ENCODE peak calls at places on chromosomes 4 and X, in five cellular contexts. G is IMR-90, L is heart left ventricle, R is breast epithelium, C is NB4. O is an unnamed sample.

GRCh38 chr4:73721901-73722300 is 18.5 kb upstream of the CXCL8 start:
- DNase-seq in G (peak), L (no peak), R (no peak), C (no peak), O (no peak)

GRCh38 chr4:151418385-151418784 is 9.4 kb downstream of the FHIP1A start:
- DNase-seq in G (peak), L (no peak), R (no peak), C (no peak), O (no peak)

GRCh38 chr4:89363156-89363555 is 55.6 kb upstream of the GPRIN3 start:
- DNase-seq in G (no peak), L (no peak), R (no peak), C (no peak), O (no peak)

GRCh38 chr4:104693601-104694201 is 199.0 kb upstream of the CXXC4 start:
- DNase-seq in G (peak), L (no peak), R (no peak), C (peak), O (no peak)

GRCh38 chr4:142801966-142802365 is 44.1 kb downstream of the INPP4B start:
- DNase-seq in G (no peak), L (no peak), R (no peak), C (no peak), O (no peak)

GRCh38 chrX:153902388-153902787 is 2.1 kb upstream of the AVPR2 start:
- DNase-seq in G (no peak), L (no peak), R (no peak), C (peak), O (no peak)

GRCh38 chrX:150854856-150855255 is 43.6 kb downstream of the CD99L2 start:
- DNase-seq in G (no peak), L (no peak), R (no peak), C (no peak), O (no peak)

GRCh38 chr4:85147481-85148076 is 181.1 kb upstream of the WDFY3 start:
- DNase-seq in G (peak), L (peak), R (no peak), C (peak), O (no peak)

GRCh38 chr4:85370400-85371032 is 104.4 kb upstream of the ARHGAP24 start:
- DNase-seq in G (peak), L (peak), R (no peak), C (peak), O (no peak)

GRCh38 chr4:185793716-185794115 is 18.3 kb downstream of the SORBS2 start:
- DNase-seq in G (no peak), L (no peak), R (no peak), C (no peak), O (no peak)

GRCh38 chr4:83219344-83219990 is 65.1 kb downstream of the COQ2 start:
- DNase-seq in G (no peak), L (no peak), R (peak), C (no peak), O (no peak)

GRCh38 chr4:128386761-128387599 is 99.4 kb upstream of the PGRMC2 start:
- DNase-seq in G (peak), L (peak), R (peak), C (peak), O (peak)
- TF ChIP-seq POLR2A in G (peak), L (no peak), R (no peak), C (no peak), O (no peak)

GRCh38 chrX:66074920-66075879 is 35.3 kb upstream of the VSIG4 start:
- DNase-seq in G (no peak), L (peak), R (no peak), C (peak), O (no peak)
- H3K4me3 ChIP-seq in G (no peak), L (no peak), R (no peak), C (peak), O (no peak)

GRCh38 chr4:124899997-124900396 is 187.5 kb upstream of the ANKRD50 start:
- DNase-seq in G (no peak), L (no peak), R (no peak), C (no peak), O (no peak)

GRCh38 chr4:124902111-124902510 is 189.6 kb upstream of the ANKRD50 start:
- DNase-seq in G (no peak), L (no peak), R (no peak), C (no peak), O (no peak)

GRCh38 chr4:124907881-124908280 is 195.3 kb upstream of the ANKRD50 start:
- DNase-seq in G (peak), L (no peak), R (no peak), C (no peak), O (no peak)

GRCh38 chr4:124904723-124905390 is 192.3 kb upstream of the ANKRD50 start:
- DNase-seq in G (no peak), L (no peak), R (no peak), C (no peak), O (no peak)

GRCh38 chr4:124903995-124904722 is 191.6 kb upstream of the ANKRD50 start:
- DNase-seq in G (peak), L (peak), R (no peak), C (no peak), O (no peak)
- TF ChIP-seq POLR2A in G (no peak), L (no peak), R (no peak), C (no peak), O (no peak)

GRCh38 chrX:101485212-101486064 is at the start of gene ARMCX4:
- DNase-seq in G (peak), L (peak), R (peak), C (no peak), O (no peak)
- H3K4me3 ChIP-seq in G (peak), L (peak), R (peak), C (no peak), O (peak)

DNA sequence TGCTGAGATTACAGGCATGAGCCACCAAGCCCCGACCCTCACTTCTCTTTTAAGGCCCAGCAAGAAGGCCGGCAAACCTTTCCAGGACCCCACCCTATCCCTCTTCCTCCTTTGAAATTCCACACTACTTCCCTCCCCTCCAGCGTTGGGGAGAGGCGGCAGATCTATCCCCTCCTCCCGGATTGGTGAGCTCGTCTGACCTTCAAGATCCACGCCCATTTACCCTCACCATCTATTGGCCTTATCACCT is 4.5 kb upstream of the PRICKLE3 start:
- DNase-seq in G (no peak), L (no peak), R (no peak), C (no peak), O (peak)
- TF ChIP-seq POLR2A in G (no peak), L (no peak), R (peak), C (peak), O (no peak)

GRCh38 chrX:48971325-48972213 is at the start of gene KCND1:
- DNase-seq in G (peak), L (peak), R (no peak), C (no peak), O (no peak)

GRCh38 chrX:48974033-48974432 is 2.4 kb upstream of the KCND1 start:
- DNase-seq in G (no peak), L (no peak), R (no peak), C (no peak), O (no peak)

GRCh38 chrX:48975041-48975440 is 3.4 kb upstream of the KCND1 start:
- DNase-seq in G (no peak), L (no peak), R (no peak), C (no peak), O (no peak)

GRCh38 chrX:48974574-48974973 is 2.9 kb upstream of the KCND1 start:
- DNase-seq in G (no peak), L (no peak), R (no peak), C (no peak), O (no peak)

DNA sequence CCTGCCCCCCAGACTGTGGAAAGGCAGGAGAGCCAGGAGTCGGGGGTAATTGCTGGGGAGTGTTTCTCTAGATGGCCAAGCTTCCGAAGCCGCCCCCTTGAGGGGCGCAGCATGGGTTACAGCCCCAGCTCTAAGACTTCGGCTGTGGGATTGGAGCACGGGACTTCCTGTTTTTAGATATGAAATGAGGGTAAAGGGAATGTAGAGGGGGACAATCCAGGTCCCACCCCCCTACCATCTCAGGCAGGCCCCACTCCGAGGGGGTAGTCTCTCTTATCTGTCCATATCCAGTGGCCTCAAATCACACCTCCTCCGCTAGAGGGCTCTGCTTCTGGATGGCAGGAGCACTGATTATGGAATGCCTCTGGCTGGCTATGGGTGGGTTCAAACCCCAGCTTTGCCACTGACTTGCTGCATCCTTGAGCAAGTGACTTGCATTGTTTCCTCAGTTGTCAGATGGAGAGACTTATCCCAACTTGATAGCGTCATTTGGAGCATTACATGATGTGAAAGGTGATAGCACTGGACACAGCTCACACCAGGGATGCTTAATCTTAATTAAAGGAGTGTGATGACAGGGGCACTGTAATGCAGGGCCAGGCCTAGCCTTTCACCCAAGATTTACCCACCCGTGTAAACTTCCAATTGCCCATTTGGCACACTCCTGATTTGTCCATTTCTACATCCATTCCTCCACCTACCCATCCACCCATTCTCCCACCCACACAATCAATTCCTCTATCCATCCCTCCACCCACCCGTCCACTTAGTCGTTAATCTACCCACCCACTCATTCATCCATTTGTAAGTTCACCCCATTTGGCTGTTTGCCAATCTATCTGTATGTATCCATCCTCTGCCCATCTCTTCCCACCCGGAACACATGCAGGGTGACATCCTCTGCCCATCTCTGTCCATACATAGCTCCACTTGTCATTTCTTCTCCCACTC is 845 bp upstream of the KCND1 start:
- DNase-seq in G (peak), L (no peak), R (no peak), C (peak), O (no peak)
- H3K4me3 ChIP-seq in G (peak), L (peak), R (peak), C (no peak), O (peak)

GRCh38 chrX:40177489-40177888 is 79.7 kb upstream of the BCOR start:
- DNase-seq in G (no peak), L (no peak), R (no peak), C (no peak), O (no peak)

GRCh38 chrX:40175416-40176255 is 77.9 kb upstream of the BCOR start:
- DNase-seq in G (no peak), L (peak), R (no peak), C (peak), O (no peak)

GRCh38 chrX:40176979-40177430 is 79.2 kb upstream of the BCOR start:
- DNase-seq in G (no peak), L (no peak), R (no peak), C (no peak), O (no peak)

GRCh38 chrX:40174594-40175415 is 77.0 kb upstream of the BCOR start:
- DNase-seq in G (no peak), L (peak), R (no peak), C (peak), O (no peak)

GRCh38 chrX:40176256-40176978 is 78.7 kb upstream of the BCOR start:
- DNase-seq in G (no peak), L (peak), R (no peak), C (peak), O (no peak)
- TF ChIP-seq POLR2A in G (no peak), L (no peak), R (no peak), C (no peak), O (peak)

GRCh38 chr4:40514409-40515025 is 115.1 kb downstream of the RBM47 start:
- DNase-seq in G (no peak), L (no peak), R (no peak), C (no peak), O (no peak)
- H3K4me3 ChIP-seq in G (no peak), L (no peak), R (peak), C (no peak), O (peak)